ENCODE peak calls at places on chromosome 18, in five cellular contexts. X is A549, D is HepG2, F is K562, W is GM23338. P is an unnamed sample.

GRCh38 chr18:59008302-59008974 is 131.2 kb upstream of the SEC11C start:
- DNase-seq in W (peak; percentile 78), D (no peak), X (peak; percentile 77), F (no peak), P (no peak)

GRCh38 chr18:6546229-6546628 is 131.5 kb upstream of the L3MBTL4 start:
- DNase-seq in X (no peak), D (no peak), F (no peak), W (no peak), P (no peak)

GRCh38 chr18:76621782-76622495 is 126.9 kb upstream of the ZNF516 start:
- DNase-seq in X (no peak), D (no peak), W (no peak), F (no peak), P (no peak)

GRCh38 chr18:9547767-9548166 is 66.6 kb downstream of the PPP4R1 start:
- DNase-seq in F (no peak), X (no peak), W (no peak), D (no peak), P (no peak)

GRCh38 chr18:63376493-63377053 is 9.6 kb upstream of the KDSR start:
- DNase-seq in W (no peak), F (no peak), D (no peak), X (no peak), P (no peak)

GRCh38 chr18:8052237-8052701 is 485.2 kb downstream of the PTPRM start:
- DNase-seq in D (peak; percentile 3), F (no peak), X (no peak), W (peak; percentile 10), P (no peak)

GRCh38 chr18:28287146-28287545 is 110.2 kb upstream of the CDH2 start:
- DNase-seq in X (no peak), F (no peak), W (peak; percentile 84), D (no peak), P (no peak)

GRCh38 chr18:13681701-13682100 is 44.7 kb downstream of the FAM210A start:
- DNase-seq in X (no peak), W (no peak), D (no peak), F (no peak), P (no peak)

GRCh38 chr18:54776282-54776977 is 51.8 kb upstream of the RAB27B start:
- DNase-seq in X (peak; percentile 57), F (no peak), D (peak; percentile 37), W (no peak), P (peak; percentile 12)

GRCh38 chr18:22830511-22830910 is 102.6 kb upstream of the RBBP8 start:
- DNase-seq in X (no peak), W (peak; percentile 11), F (no peak), D (no peak), P (no peak)

GRCh38 chr18:623760-624620 is 27.2 kb downstream of the CLUL1 start:
- DNase-seq in F (peak; percentile 65), X (peak; percentile 18), W (peak; percentile 89), D (peak; percentile 62), P (no peak)

GRCh38 chr18:36544036-36544725 is 246.7 kb downstream of the FHOD3 start:
- DNase-seq in D (no peak), F (no peak), W (no peak), X (no peak), P (no peak)

DNA sequence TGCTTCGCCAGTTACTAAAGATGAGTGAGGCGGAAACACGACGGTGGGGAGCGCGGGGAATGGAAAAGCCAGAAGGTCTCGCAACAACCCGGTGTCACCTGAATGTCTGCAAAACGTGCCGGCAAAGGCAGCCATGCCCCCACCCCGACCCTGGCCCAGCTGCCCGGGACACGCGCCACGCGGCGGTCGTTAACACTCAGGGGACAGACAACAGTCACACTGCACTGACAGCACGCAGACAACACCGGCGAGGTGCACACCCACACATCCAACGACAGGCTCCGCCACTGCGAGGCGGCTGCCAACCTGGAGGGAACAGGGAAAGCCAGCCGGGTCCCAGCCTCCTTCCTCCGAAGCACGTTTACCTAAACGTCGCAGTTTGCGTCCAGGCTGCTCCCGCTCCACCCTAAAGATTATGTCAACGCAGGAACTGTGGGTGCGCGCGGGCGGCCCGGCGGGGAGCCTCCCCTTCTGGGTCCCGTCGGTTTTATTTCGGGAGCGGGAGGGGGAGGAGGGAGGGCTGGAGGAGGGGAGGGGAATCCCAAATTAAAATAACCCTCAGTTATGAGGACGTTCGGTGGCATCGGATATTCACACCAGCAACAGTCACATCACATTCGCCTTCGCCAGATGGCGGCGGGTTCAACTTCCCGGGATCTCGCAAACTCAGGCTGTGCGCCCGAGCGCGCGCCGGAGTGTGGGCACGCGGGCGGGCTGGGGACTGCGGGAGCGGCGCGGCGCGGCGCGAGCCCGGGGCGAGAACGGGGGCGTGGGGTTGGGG is 694 bp downstream of the PTGR3 start:
- DNase-seq in X (no peak), F (peak; percentile 22), D (peak; percentile 18), W (peak; percentile 58), P (no peak)
- TF ChIP-seq JUNB in X (no peak), F (no peak), D (no peak), W (no peak), P (no peak)

GRCh38 chr18:26230497-26230896 is 4.3 kb downstream of the TAF4B start:
- DNase-seq in D (no peak), X (no peak), F (no peak), W (no peak), P (no peak)

GRCh38 chr18:26228562-26229260 is 2.5 kb downstream of the TAF4B start:
- DNase-seq in X (no peak), F (peak; percentile 29), W (no peak), D (no peak), P (no peak)

GRCh38 chr18:26233208-26233607 is 7.0 kb downstream of the TAF4B start:
- DNase-seq in F (no peak), D (peak; percentile 10), W (peak; percentile 33), X (no peak), P (no peak)
- TF ChIP-seq JUNB in F (no peak), D (no peak), W (no peak), X (no peak), P (no peak)

DNA sequence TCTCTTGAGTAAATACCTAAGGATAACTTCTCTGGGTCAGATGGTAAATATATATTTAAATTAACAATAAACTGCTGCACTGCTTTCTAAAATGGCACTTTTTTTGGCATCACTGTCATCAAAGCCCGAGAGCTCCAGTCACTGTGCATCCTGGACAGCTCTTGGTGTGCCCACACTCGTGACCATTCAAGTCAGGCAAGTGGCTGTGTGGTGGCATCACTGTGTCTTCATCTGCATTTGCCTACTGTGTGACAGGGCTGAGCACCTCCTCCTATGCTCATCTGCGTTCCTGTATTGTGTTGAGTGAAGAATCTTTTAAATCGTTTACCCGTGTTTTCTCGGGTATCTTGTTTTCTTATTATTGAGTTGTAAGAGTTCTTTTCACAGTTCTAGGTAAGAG is 568.1 kb upstream of the SALL3 start:
- DNase-seq in F (no peak), W (no peak), X (no peak), D (no peak), P (no peak)
- TF ChIP-seq JUNB in F (no peak), W (no peak), X (no peak), D (no peak), P (no peak)

DNA sequence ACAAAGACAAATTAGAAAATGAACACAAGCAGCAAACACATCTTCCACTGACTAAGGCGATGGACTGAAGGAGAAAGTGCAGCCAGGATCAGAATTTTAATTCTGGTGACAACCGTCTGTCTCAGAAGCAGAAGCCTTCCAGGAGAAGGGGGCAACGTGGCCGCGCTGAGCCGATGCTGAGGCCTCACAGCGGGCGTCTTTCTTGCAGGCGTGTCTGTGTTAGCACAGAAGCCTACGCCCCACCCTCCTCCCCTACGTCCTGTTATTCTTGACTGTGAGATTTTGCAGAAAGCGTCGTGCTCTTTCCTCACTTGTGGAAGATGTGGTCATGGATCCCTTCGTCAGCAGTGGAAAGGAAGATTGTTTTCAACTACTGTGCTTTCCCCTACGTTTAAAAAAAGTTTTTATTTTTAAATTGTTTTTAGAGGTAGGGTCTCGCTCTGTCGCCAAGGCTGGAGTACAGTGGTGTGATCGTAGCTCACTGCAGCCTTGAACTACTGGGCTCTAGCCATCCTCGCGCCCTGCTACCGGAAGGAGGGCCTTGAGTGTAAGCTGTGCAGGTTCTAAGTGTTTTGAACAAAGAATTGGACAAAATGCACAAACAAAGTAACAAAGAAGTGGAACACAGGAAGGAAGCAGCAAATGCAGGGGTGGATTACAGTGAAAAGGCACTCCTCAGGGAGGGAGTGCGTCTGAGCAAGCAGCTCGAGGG is 422.0 kb downstream of the GALR1 start:
- DNase-seq in D (no peak), X (no peak), W (peak; percentile 36), F (no peak), P (no peak)
- TF ChIP-seq JUNB in D (no peak), X (no peak), W (no peak), F (no peak), P (no peak)

GRCh38 chr18:2179498-2180183 is 391.7 kb downstream of the METTL4 start:
- DNase-seq in F (no peak), D (no peak), W (no peak), X (no peak), P (no peak)

GRCh38 chr18:2178036-2178435 is 393.3 kb downstream of the METTL4 start:
- DNase-seq in F (no peak), W (no peak), X (no peak), D (no peak), P (no peak)

GRCh38 chr18:2183432-2183831 is 387.9 kb downstream of the METTL4 start:
- DNase-seq in D (no peak), F (no peak), W (no peak), X (no peak), P (no peak)

GRCh38 chr18:2180586-2180985 is 390.7 kb downstream of the METTL4 start:
- DNase-seq in D (no peak), W (no peak), X (no peak), F (peak; percentile 8), P (no peak)
- TF ChIP-seq JUNB in D (no peak), W (no peak), X (no peak), F (no peak), P (no peak)